ENCODE peak calls at places on chromosome 17, in seven cellular contexts. H, R, T, F, D, K and E are unnamed samples.

GRCh38 chr17:58614854-58615409 is 76.9 kb downstream of the TEX14 start:
- DNase-seq in T (no peak), R (no peak), H (no peak), K (no peak), D (no peak), F (no peak), E (no peak)

GRCh38 chr17:79965806-79966205 is 69.9 kb downstream of the TBC1D16 start:
- DNase-seq in H (no peak), D (peak; percentile 7), F (peak; percentile 10), K (peak; percentile 56), T (peak; percentile 4), R (peak; percentile 8), E (no peak)

GRCh38 chr17:60249517-60249826 is 99.7 kb downstream of the CA4 start:
- DNase-seq in R (no peak), K (no peak), T (no peak), H (no peak), F (no peak), D (no peak), E (no peak)

GRCh38 chr17:73342549-73343167 is 30.9 kb upstream of the CDC42EP4 start:
- DNase-seq in D (no peak), F (no peak), H (no peak), R (no peak), K (no peak), T (no peak), E (no peak)

GRCh38 chr17:79776378-79777165 is 1.4 kb upstream of the CBX2 start:
- DNase-seq in F (no peak), T (no peak), K (no peak), R (no peak), H (no peak), D (no peak), E (no peak)

GRCh38 chr17:73013299-73013698 is 79.2 kb downstream of the SLC39A11 start:
- DNase-seq in R (no peak), T (no peak), F (no peak), D (no peak), K (no peak), H (no peak), E (no peak)

GRCh38 chr17:70523407-70523806 is 354.1 kb downstream of the KCNJ2 start:
- DNase-seq in D (no peak), K (no peak), T (no peak), F (no peak), R (no peak), H (no peak), E (no peak)

GRCh38 chr17:927611-928461 is 51.7 kb downstream of the NXN start:
- DNase-seq in K (no peak), F (no peak), D (no peak), T (no peak), H (no peak), R (peak; percentile 68), E (peak; percentile 88)

GRCh38 chr17:80119271-80119791 is 17.9 kb downstream of the GAA start:
- DNase-seq in H (no peak), R (no peak), T (no peak), F (peak; percentile 37), D (no peak), K (no peak), E (no peak)

GRCh38 chr17:61467416-61468262 is 15.4 kb downstream of the TBX4 start:
- DNase-seq in K (no peak), F (peak; percentile 45), D (peak; percentile 44), H (no peak), R (peak; percentile 14), T (no peak), E (no peak)

GRCh38 chr17:72764632-72765041 is 327.9 kb downstream of the SLC39A11 start:
- DNase-seq in D (no peak), K (no peak), R (no peak), F (no peak), T (no peak), H (no peak), E (peak; percentile 1)

GRCh38 chr17:36777118-36777517 is 160.2 kb upstream of the LHX1 start:
- DNase-seq in R (no peak), F (no peak), K (no peak), H (no peak), D (no peak), T (no peak), E (no peak)

GRCh38 chr17:56681561-56682266 is 88.2 kb downstream of the NOG start:
- DNase-seq in F (no peak), R (no peak), K (no peak), H (peak; percentile 6), D (no peak), T (no peak), E (peak; percentile 80)

GRCh38 chr17:28645576-28645939 is 600 bp upstream of the BLTP2 start:
- DNase-seq in F (no peak), H (no peak), R (no peak), D (no peak), K (no peak), T (no peak), E (no peak)

GRCh38 chr17:50675627-50676026 is 32.1 kb downstream of the ANKRD40 start:
- DNase-seq in R (no peak), D (no peak), H (no peak), T (peak; percentile 36), K (no peak), F (peak; percentile 82), E (no peak)

GRCh38 chr17:36117505-36118382 is 14.1 kb downstream of the CCL4 start:
- DNase-seq in R (no peak), T (no peak), H (no peak), F (no peak), K (no peak), D (no peak), E (no peak)

GRCh38 chr17:68595986-68596385 is 5.2 kb downstream of the FAM20A start:
- DNase-seq in D (no peak), H (no peak), K (no peak), F (no peak), R (no peak), T (no peak), E (no peak)

GRCh38 chr17:76641501-76641900 is 2.1 kb downstream of the ST6GALNAC1 start:
- DNase-seq in K (no peak), H (no peak), R (no peak), T (no peak), F (no peak), D (no peak), E (no peak)
- H3K4me3 ChIP-seq in K (no peak overlapping the region), H (no peak overlapping the region), R (no peak overlapping the region), T (no peak overlapping the region), F (no peak overlapping the region), D (peak overlapping the region; percentile 16), E (no peak overlapping the region)

DNA sequence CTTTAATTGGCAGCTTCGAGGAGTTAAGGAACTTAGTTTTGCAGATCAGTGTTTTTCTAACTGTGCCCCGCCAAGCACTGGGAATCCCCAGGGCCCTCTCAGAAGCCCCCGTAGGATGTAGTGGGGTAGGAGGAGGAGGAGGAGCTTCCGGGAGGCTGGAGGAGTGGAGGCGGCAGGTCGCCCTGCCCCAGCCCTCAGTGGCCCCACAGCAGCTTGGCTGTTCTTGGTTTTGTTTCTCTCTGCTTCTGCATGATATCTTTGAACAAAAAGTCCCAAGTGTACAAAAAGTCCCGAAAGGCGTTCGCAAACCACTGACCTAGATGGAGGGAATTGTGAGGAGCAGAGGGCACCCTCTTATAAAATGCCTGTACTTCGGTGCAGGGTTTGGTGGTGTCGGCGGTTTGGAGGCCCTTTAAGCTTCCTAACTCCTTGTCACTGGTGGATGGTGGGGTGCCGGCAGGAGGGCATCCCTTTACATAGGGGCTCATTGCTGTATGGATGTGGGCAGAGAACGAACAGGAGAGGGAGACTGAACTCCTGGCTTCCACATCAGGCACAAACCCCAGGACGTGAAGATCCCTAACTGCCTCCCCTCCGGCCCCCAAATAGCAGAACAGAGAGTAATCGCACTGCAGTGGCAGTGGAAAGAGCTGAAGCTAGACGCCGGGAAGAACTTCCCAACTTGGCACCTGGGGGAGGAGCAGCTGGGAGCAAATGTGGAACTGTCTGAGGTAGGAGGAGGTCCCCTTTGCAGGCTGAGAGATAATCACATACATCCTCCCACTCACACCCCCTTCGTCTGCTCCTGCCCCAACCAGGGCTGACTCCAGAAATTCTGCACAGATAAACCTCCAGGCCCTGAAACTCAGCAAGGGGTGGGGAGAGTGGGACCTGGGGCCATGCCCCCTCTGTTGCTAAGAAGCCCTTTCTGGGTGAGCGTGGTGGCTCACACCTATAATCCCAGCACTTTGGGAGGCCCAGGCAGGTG is 20.1 kb downstream of the EPOP start:
- DNase-seq in K (no peak), F (no peak), T (no peak), H (no peak), D (no peak), R (no peak), E (no peak)
- H3K4me3 ChIP-seq in K (no peak overlapping the region), F (no peak overlapping the region), T (no peak overlapping the region), H (no peak overlapping the region), D (no peak overlapping the region), R (no peak overlapping the region), E (no peak overlapping the region)

DNA sequence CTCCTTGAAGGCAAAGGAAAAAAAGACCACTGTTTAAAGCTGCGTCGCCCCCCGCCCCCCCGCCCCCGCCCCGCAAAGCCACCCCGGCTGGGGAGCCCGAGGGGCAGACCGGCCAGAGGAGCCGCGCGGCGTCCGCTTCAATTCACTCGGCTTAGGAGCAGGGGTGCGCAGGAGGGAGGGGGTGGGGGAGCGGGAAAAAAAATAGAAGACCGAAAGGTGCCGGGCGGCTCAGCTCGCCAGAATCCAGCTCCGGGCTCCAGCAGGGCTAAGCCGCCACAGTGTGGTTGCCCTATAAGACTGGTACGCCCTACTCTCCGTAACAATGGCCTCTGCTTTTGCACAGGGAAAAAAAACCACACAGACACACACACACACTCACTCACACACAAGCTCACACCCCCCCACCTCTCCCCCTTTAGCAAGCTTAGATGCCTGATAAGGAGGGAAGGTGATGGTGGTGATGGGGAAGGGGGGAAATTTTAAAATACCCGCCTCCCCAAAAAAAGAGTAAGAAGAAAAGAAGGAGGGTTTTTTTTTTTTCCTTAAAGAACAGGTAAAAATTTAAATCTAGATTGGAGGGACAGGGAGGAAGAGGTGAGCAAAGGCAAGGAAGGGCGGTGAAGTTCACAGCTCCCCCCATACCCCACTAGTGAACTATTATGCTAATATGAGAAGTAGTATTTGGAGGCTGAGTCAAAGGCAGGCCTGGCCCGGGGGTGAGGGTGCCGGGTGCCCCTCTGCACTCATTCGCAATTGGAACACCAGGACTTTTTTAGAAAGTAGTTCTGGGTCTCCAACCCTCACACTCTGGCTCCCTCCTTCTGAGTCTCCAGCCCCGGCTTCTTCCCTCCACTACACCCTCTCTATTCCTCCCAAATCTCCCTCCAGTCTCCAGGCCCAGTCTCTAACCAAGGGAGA is 11.0 kb upstream of the HOXB2 start:
- DNase-seq in D (no peak), K (no peak), R (no peak), H (no peak), T (no peak), F (no peak), E (no peak)
- H3K4me3 ChIP-seq in D (peak overlapping the region; percentile 59), K (peak overlapping the region; percentile 73), R (peak overlapping the region; percentile 35), H (no peak overlapping the region), T (peak overlapping the region; percentile 64), F (peak overlapping the region; percentile 9), E (peak overlapping the region; percentile 38)

GRCh38 chr17:39666601-39667261 is 1.5 kb upstream of the PNMT start:
- DNase-seq in H (no peak), F (no peak), K (peak; percentile 85), R (no peak), D (peak; percentile 85), T (peak; percentile 73), E (no peak)
- H3K4me3 ChIP-seq in H (no peak overlapping the region), F (no peak overlapping the region), K (peak overlapping the region; percentile 70), R (no peak overlapping the region), D (peak overlapping the region; percentile 76), T (peak overlapping the region; percentile 79), E (no peak overlapping the region)

DNA sequence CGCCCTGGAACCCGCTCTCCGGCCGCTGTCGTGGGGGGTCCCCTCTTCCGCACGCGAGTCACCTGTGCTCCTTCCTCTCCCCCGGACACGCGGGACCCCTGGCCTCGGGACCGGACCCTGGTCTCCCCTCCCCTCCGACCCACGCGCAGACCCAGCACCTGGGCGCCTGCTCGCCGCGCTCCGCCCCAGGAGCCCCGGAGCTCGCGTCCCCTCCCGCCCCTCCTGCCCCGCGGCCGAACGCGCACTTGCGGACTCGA is 762 bp downstream of the RAB40B start:
- DNase-seq in D (no peak), F (no peak), R (no peak), H (no peak), K (no peak), T (no peak), E (no peak)
- H3K4me3 ChIP-seq in D (peak overlapping the region; percentile 96), F (peak overlapping the region; percentile 82), R (peak overlapping the region; percentile 44), H (no peak overlapping the region), K (peak overlapping the region; percentile 98), T (peak overlapping the region; percentile 88), E (peak overlapping the region; percentile 69)